ENCODE peak calls at places on chromosomes 4 and X, in four cellular contexts. B is naive B cell; Z is left lung; O is effector memory CD8-positive, alpha-beta T cell. E is an unnamed sample.

GRCh38 chrX:145405012-145405411 is 157.7 kb downstream of the SPANXN1 start:
- DNase-seq in B (no peak), Z (no peak), O (no peak), E (no peak)

GRCh38 chrX:78540171-78540570 is 119.0 kb downstream of the RTL3 start:
- DNase-seq in B (no peak), Z (no peak), O (no peak), E (no peak)

GRCh38 chr4:795726-796119 is 30.2 kb downstream of the CPLX1 start:
- DNase-seq in B (no peak), Z (peak), O (no peak), E (no peak)

GRCh38 chr4:163385466-163385865 is 41.8 kb downstream of the NPY5R start:
- DNase-seq in B (no peak), Z (no peak), O (no peak), E (no peak)

GRCh38 chr4:15451866-15452765 is 17.6 kb upstream of the CC2D2A start:
- DNase-seq in B (no peak), Z (no peak), O (no peak), E (no peak)

GRCh38 chr4:47145630-47146029 is 114.3 kb downstream of the GABRB1 start:
- DNase-seq in B (no peak), Z (no peak), O (no peak), E (no peak)

GRCh38 chrX:13899607-13900006 is 82.7 kb upstream of the GPM6B start:
- DNase-seq in B (no peak), Z (no peak), O (no peak), E (no peak)

GRCh38 chr4:23113104-23113503 is 420.4 kb downstream of the GBA3 start:
- DNase-seq in B (no peak), Z (no peak), O (no peak), E (no peak)

E was measured in immature natural killer cell.